ENCODE peak calls at places on chromosomes 13 and 19, in six cellular contexts. One of them, this sample, is unnamed.

GRCh38 chr13:44853641-44854040 is 135.6 kb downstream of the NUFIP1 start:
- DNase-seq in astrocyte of the spinal cord: no peak
- DNase-seq in HuH-7.5: peak
- DNase-seq in left ventricle myocardium inferior: no peak
- DNase-seq in cardiac fibroblast: no peak
- DNase-seq in ELR: no peak
- DNase-seq in this sample: no peak

GRCh38 chr13:32829676-32830091 is 186.5 kb upstream of the KL start:
- DNase-seq in astrocyte of the spinal cord: peak
- DNase-seq in HuH-7.5: no peak
- DNase-seq in left ventricle myocardium inferior: no peak
- DNase-seq in cardiac fibroblast: peak
- DNase-seq in ELR: peak
- DNase-seq in this sample: no peak

GRCh38 chr19:44356383-44357111 is at the start of gene ZNF112:
- DNase-seq in astrocyte of the spinal cord: peak
- DNase-seq in HuH-7.5: peak
- DNase-seq in left ventricle myocardium inferior: peak
- DNase-seq in cardiac fibroblast: peak
- DNase-seq in ELR: peak
- DNase-seq in this sample: peak

GRCh38 chr13:100214886-100215285 is 126.0 kb downstream of the PCCA start:
- DNase-seq in astrocyte of the spinal cord: peak
- DNase-seq in HuH-7.5: no peak
- DNase-seq in left ventricle myocardium inferior: no peak
- DNase-seq in cardiac fibroblast: peak
- DNase-seq in ELR: peak
- DNase-seq in this sample: no peak

GRCh38 chr13:43963726-43964125 is 84.0 kb downstream of the LACC1 start:
- DNase-seq in astrocyte of the spinal cord: no peak
- DNase-seq in HuH-7.5: no peak
- DNase-seq in left ventricle myocardium inferior: no peak
- DNase-seq in cardiac fibroblast: no peak
- DNase-seq in ELR: peak
- DNase-seq in this sample: no peak

GRCh38 chr19:50330365-50331078 is 1.3 kb upstream of the KCNC3 start:
- DNase-seq in astrocyte of the spinal cord: no peak
- DNase-seq in HuH-7.5: peak
- DNase-seq in left ventricle myocardium inferior: peak
- DNase-seq in cardiac fibroblast: peak
- DNase-seq in ELR: peak
- DNase-seq in this sample: peak

GRCh38 chr13:113445791-113446487 is 7.3 kb downstream of the ADPRHL1 start:
- DNase-seq in astrocyte of the spinal cord: no peak
- DNase-seq in HuH-7.5: no peak
- DNase-seq in left ventricle myocardium inferior: no peak
- DNase-seq in cardiac fibroblast: no peak
- DNase-seq in ELR: no peak
- DNase-seq in this sample: no peak

GRCh38 chr19:19105365-19106060 is 32.8 kb downstream of the TMEM161A start:
- DNase-seq in astrocyte of the spinal cord: peak
- DNase-seq in HuH-7.5: peak
- DNase-seq in left ventricle myocardium inferior: peak
- DNase-seq in cardiac fibroblast: peak
- DNase-seq in ELR: peak
- DNase-seq in this sample: peak

GRCh38 chr19:5293607-5294089 is 47.0 kb downstream of the PTPRS start:
- DNase-seq in astrocyte of the spinal cord: peak
- DNase-seq in HuH-7.5: no peak
- DNase-seq in left ventricle myocardium inferior: no peak
- DNase-seq in cardiac fibroblast: peak
- DNase-seq in ELR: peak
- DNase-seq in this sample: peak

GRCh38 chr19:19176950-19177349 is 6.9 kb upstream of the MEF2B start:
- DNase-seq in astrocyte of the spinal cord: no peak
- DNase-seq in HuH-7.5: no peak
- DNase-seq in left ventricle myocardium inferior: no peak
- DNase-seq in cardiac fibroblast: no peak
- DNase-seq in ELR: peak
- DNase-seq in this sample: no peak

GRCh38 chr19:5838437-5839311 is 828 bp downstream of the FUT6 start:
- DNase-seq in astrocyte of the spinal cord: no peak
- DNase-seq in HuH-7.5: no peak
- DNase-seq in left ventricle myocardium inferior: no peak
- DNase-seq in cardiac fibroblast: no peak
- DNase-seq in ELR: no peak
- DNase-seq in this sample: no peak

GRCh38 chr19:35939307-35940077 is 3.3 kb downstream of the LRFN3 start:
- DNase-seq in astrocyte of the spinal cord: no peak
- DNase-seq in HuH-7.5: no peak
- DNase-seq in left ventricle myocardium inferior: no peak
- DNase-seq in cardiac fibroblast: no peak
- DNase-seq in ELR: no peak
- DNase-seq in this sample: peak

GRCh38 chr19:2046046-2046907 is 4.8 kb downstream of the MKNK2 start:
- DNase-seq in astrocyte of the spinal cord: no peak
- DNase-seq in HuH-7.5: no peak
- DNase-seq in left ventricle myocardium inferior: no peak
- DNase-seq in cardiac fibroblast: no peak
- DNase-seq in ELR: no peak
- DNase-seq in this sample: peak

GRCh38 chr13:43221611-43222010 is 198.2 kb downstream of the DNAJC15 start:
- DNase-seq in astrocyte of the spinal cord: no peak
- DNase-seq in HuH-7.5: no peak
- DNase-seq in left ventricle myocardium inferior: no peak
- DNase-seq in cardiac fibroblast: no peak
- DNase-seq in ELR: no peak
- DNase-seq in this sample: no peak

GRCh38 chr19:57075801-57076492 is 43.8 kb upstream of the USP29 start:
- DNase-seq in astrocyte of the spinal cord: no peak
- DNase-seq in HuH-7.5: no peak
- DNase-seq in left ventricle myocardium inferior: no peak
- DNase-seq in cardiac fibroblast: no peak
- DNase-seq in ELR: no peak
- DNase-seq in this sample: no peak

GRCh38 chr19:5172859-5173577 is 167.6 kb downstream of the PTPRS start:
- DNase-seq in astrocyte of the spinal cord: peak
- DNase-seq in HuH-7.5: no peak
- DNase-seq in left ventricle myocardium inferior: no peak
- DNase-seq in cardiac fibroblast: peak
- DNase-seq in ELR: peak
- DNase-seq in this sample: no peak

GRCh38 chr19:6212403-6213265 is 67.1 kb downstream of the MLLT1 start:
- DNase-seq in astrocyte of the spinal cord: no peak
- DNase-seq in HuH-7.5: peak
- DNase-seq in left ventricle myocardium inferior: no peak
- DNase-seq in cardiac fibroblast: no peak
- DNase-seq in ELR: no peak
- DNase-seq in this sample: peak

GRCh38 chr13:46565808-46566750 is 13.1 kb downstream of the LRCH1 start:
- DNase-seq in astrocyte of the spinal cord: no peak
- DNase-seq in HuH-7.5: no peak
- DNase-seq in left ventricle myocardium inferior: no peak
- DNase-seq in cardiac fibroblast: no peak
- DNase-seq in ELR: no peak
- DNase-seq in this sample: no peak

GRCh38 chr19:15154002-15154612 is 46.7 kb downstream of the NOTCH3 start:
- DNase-seq in astrocyte of the spinal cord: peak
- DNase-seq in HuH-7.5: peak
- DNase-seq in left ventricle myocardium inferior: no peak
- DNase-seq in cardiac fibroblast: peak
- DNase-seq in ELR: peak
- DNase-seq in this sample: no peak

GRCh38 chr13:98942485-98942884 is 35.4 kb downstream of the DOCK9 start:
- DNase-seq in astrocyte of the spinal cord: no peak
- DNase-seq in HuH-7.5: no peak
- DNase-seq in left ventricle myocardium inferior: no peak
- DNase-seq in cardiac fibroblast: no peak
- DNase-seq in ELR: no peak
- DNase-seq in this sample: no peak

GRCh38 chr13:80721689-80722088 is 380.8 kb upstream of the SPRY2 start:
- DNase-seq in astrocyte of the spinal cord: no peak
- DNase-seq in HuH-7.5: no peak
- DNase-seq in left ventricle myocardium inferior: no peak
- DNase-seq in cardiac fibroblast: no peak
- DNase-seq in ELR: no peak
- DNase-seq in this sample: no peak

GRCh38 chr13:44146162-44146561 is 227.5 kb upstream of the SERP2 start:
- DNase-seq in astrocyte of the spinal cord: no peak
- DNase-seq in HuH-7.5: no peak
- DNase-seq in left ventricle myocardium inferior: no peak
- DNase-seq in cardiac fibroblast: no peak
- DNase-seq in ELR: no peak
- DNase-seq in this sample: no peak

GRCh38 chr13:75647126-75647784 is 11.1 kb downstream of the LMO7 start:
- DNase-seq in astrocyte of the spinal cord: no peak
- DNase-seq in HuH-7.5: no peak
- DNase-seq in left ventricle myocardium inferior: no peak
- DNase-seq in cardiac fibroblast: no peak
- DNase-seq in ELR: no peak
- DNase-seq in this sample: no peak

GRCh38 chr13:24053505-24054251 is 106.8 kb upstream of the SPATA13 start:
- DNase-seq in astrocyte of the spinal cord: peak
- DNase-seq in HuH-7.5: peak
- DNase-seq in left ventricle myocardium inferior: no peak
- DNase-seq in cardiac fibroblast: peak
- DNase-seq in ELR: peak
- DNase-seq in this sample: no peak

GRCh38 chr19:43767818-43768217 is 13.0 kb downstream of the KCNN4 start:
- DNase-seq in astrocyte of the spinal cord: no peak
- DNase-seq in HuH-7.5: no peak
- DNase-seq in left ventricle myocardium inferior: no peak
- DNase-seq in cardiac fibroblast: no peak
- DNase-seq in ELR: no peak
- DNase-seq in this sample: no peak

GRCh38 chr13:99958402-99959126 is 13.0 kb downstream of the ZIC5 start:
- DNase-seq in astrocyte of the spinal cord: no peak
- DNase-seq in HuH-7.5: no peak
- DNase-seq in left ventricle myocardium inferior: no peak
- DNase-seq in cardiac fibroblast: no peak
- DNase-seq in ELR: no peak
- DNase-seq in this sample: no peak

GRCh38 chr13:91126806-91127205 is 220.7 kb upstream of the MIR17HG start:
- DNase-seq in astrocyte of the spinal cord: no peak
- DNase-seq in HuH-7.5: no peak
- DNase-seq in left ventricle myocardium inferior: no peak
- DNase-seq in cardiac fibroblast: peak
- DNase-seq in ELR: peak
- DNase-seq in this sample: no peak

This sample was measured in upper lobe of left lung.